ENCODE peak calls at places on chromosome 1, in seven cellular contexts. K, F, S, U, W, H and Q are unnamed samples.

GRCh38 chr1:167856711-167857418 is 57.1 kb downstream of the ADCY10 start:
- DNase-seq in H (no peak), S (no peak), U (no peak), W (no peak), F (no peak), K (no peak), Q (no peak)

GRCh38 chr1:1307908-1308755 is at the start of the genes ACAP3 and PUSL1:
- DNase-seq in U (peak), H (peak), W (peak), F (peak), S (peak), K (peak), Q (peak)

GRCh38 chr1:232249834-232250233 is 380.1 kb downstream of the SIPA1L2 start:
- DNase-seq in F (no peak), H (no peak), K (no peak), S (no peak), U (no peak), W (no peak), Q (no peak)

GRCh38 chr1:154327466-154328317 is 2.4 kb downstream of the ATP8B2 start:
- DNase-seq in U (peak), K (peak), S (no peak), W (no peak), F (no peak), H (peak), Q (no peak)

GRCh38 chr1:231682761-231683160 is 56.2 kb downstream of the DISC1 start:
- DNase-seq in S (no peak), W (no peak), F (no peak), K (no peak), H (no peak), U (no peak), Q (no peak)

GRCh38 chr1:247357781-247358211 is 26.1 kb upstream of the ZNF496 start:
- DNase-seq in S (peak), W (peak), K (no peak), F (no peak), H (peak), U (no peak), Q (peak)

GRCh38 chr1:248757784-248758195 is 2.2 kb upstream of the LYPD8 start:
- DNase-seq in F (peak), W (no peak), S (no peak), H (no peak), U (no peak), K (no peak), Q (no peak)

GRCh38 chr1:82161651-82162238 is 361.0 kb downstream of the ADGRL2 start:
- DNase-seq in H (no peak), U (no peak), S (no peak), W (peak), K (peak), F (no peak), Q (peak)

GRCh38 chr1:116411784-116412479 is 38.9 kb downstream of the ATP1A1 start:
- DNase-seq in S (peak), H (no peak), K (no peak), U (no peak), W (no peak), F (no peak), Q (no peak)

GRCh38 chr1:156664046-156664948 is 12.9 kb downstream of the NES start:
- DNase-seq in H (no peak), S (no peak), W (no peak), K (no peak), U (no peak), F (no peak), Q (peak)

GRCh38 chr1:212973899-212974298 is 23.6 kb downstream of the VASH2 start:
- DNase-seq in K (no peak), F (no peak), U (peak), H (no peak), S (no peak), W (no peak), Q (no peak)